ENCODE peak calls at places on chromosomes 16 and 17, in eight cellular contexts. One of them, this sample, is unnamed.

GRCh38 chr17:78951967-78952551 is 26.9 kb upstream of the TIMP2 start:
- DNase-seq in A549: no peak
- DNase-seq in Peyer's patch: no peak
- DNase-seq in cardiac fibroblast: peak; percentile 64
- DNase-seq in ascending aorta: no peak
- DNase-seq in breast epithelium: no peak
- DNase-seq in GM13977: no peak
- DNase-seq in heart right ventricle: no peak
- DNase-seq in this sample: no peak

GRCh38 chr17:60804831-60805230 is 127.2 kb downstream of the BCAS3 start:
- DNase-seq in A549: no peak
- DNase-seq in Peyer's patch: no peak
- DNase-seq in cardiac fibroblast: no peak
- DNase-seq in ascending aorta: no peak
- DNase-seq in breast epithelium: no peak
- DNase-seq in GM13977: no peak
- DNase-seq in heart right ventricle: no peak
- DNase-seq in this sample: no peak

GRCh38 chr17:5391678-5392077 is 27.8 kb downstream of the NUP88 start:
- DNase-seq in A549: no peak
- DNase-seq in Peyer's patch: no peak
- DNase-seq in cardiac fibroblast: no peak
- DNase-seq in ascending aorta: no peak
- DNase-seq in breast epithelium: no peak
- DNase-seq in GM13977: no peak
- DNase-seq in heart right ventricle: no peak
- DNase-seq in this sample: no peak

GRCh38 chr17:6548578-6549330 is 7.6 kb downstream of the PITPNM3 start:
- DNase-seq in A549: no peak
- DNase-seq in Peyer's patch: no peak
- DNase-seq in cardiac fibroblast: no peak
- DNase-seq in ascending aorta: no peak
- DNase-seq in breast epithelium: no peak
- DNase-seq in GM13977: no peak
- DNase-seq in heart right ventricle: no peak
- DNase-seq in this sample: no peak

GRCh38 chr17:58865301-58865700 is 109.6 kb downstream of the PPM1E start:
- DNase-seq in A549: no peak
- DNase-seq in Peyer's patch: no peak
- DNase-seq in cardiac fibroblast: no peak
- DNase-seq in ascending aorta: no peak
- DNase-seq in breast epithelium: no peak
- DNase-seq in GM13977: no peak
- DNase-seq in heart right ventricle: no peak
- DNase-seq in this sample: no peak

GRCh38 chr17:19766421-19767270 is 18.5 kb upstream of the ALDH3A1 start:
- DNase-seq in A549: peak; percentile 77
- DNase-seq in Peyer's patch: peak; percentile 88
- DNase-seq in cardiac fibroblast: peak; percentile 71
- DNase-seq in ascending aorta: no peak
- DNase-seq in breast epithelium: peak; percentile 65
- DNase-seq in GM13977: peak; percentile 84
- DNase-seq in heart right ventricle: peak; percentile 84
- DNase-seq in this sample: peak; percentile 80

GRCh38 chr17:27608330-27609230 is 22.4 kb upstream of the LGALS9 start:
- DNase-seq in A549: no peak
- DNase-seq in Peyer's patch: no peak
- DNase-seq in cardiac fibroblast: no peak
- DNase-seq in ascending aorta: no peak
- DNase-seq in breast epithelium: no peak
- DNase-seq in GM13977: no peak
- DNase-seq in heart right ventricle: no peak
- DNase-seq in this sample: no peak

GRCh38 chr16:14562691-14563491 is 67.2 kb downstream of the PARN start:
- DNase-seq in A549: peak; percentile 73
- DNase-seq in Peyer's patch: peak; percentile 62
- DNase-seq in cardiac fibroblast: peak; percentile 56
- DNase-seq in ascending aorta: no peak
- DNase-seq in breast epithelium: no peak
- DNase-seq in GM13977: no peak
- DNase-seq in heart right ventricle: no peak
- DNase-seq in this sample: peak; percentile 19

GRCh38 chr17:1010586-1010985 is 13.7 kb downstream of the TIMM22 start:
- DNase-seq in A549: no peak
- DNase-seq in Peyer's patch: no peak
- DNase-seq in cardiac fibroblast: no peak
- DNase-seq in ascending aorta: no peak
- DNase-seq in breast epithelium: no peak
- DNase-seq in GM13977: no peak
- DNase-seq in heart right ventricle: no peak
- DNase-seq in this sample: no peak

GRCh38 chr16:57422026-57422944 is 17.7 kb downstream of the CCL17 start:
- DNase-seq in A549: peak; percentile 72
- DNase-seq in Peyer's patch: no peak
- DNase-seq in cardiac fibroblast: peak; percentile 79
- DNase-seq in ascending aorta: no peak
- DNase-seq in breast epithelium: no peak
- DNase-seq in GM13977: no peak
- DNase-seq in heart right ventricle: no peak
- DNase-seq in this sample: peak; percentile 79

GRCh38 chr16:57263585-57264351 is 18.7 kb downstream of the ARL2BP start:
- DNase-seq in A549: no peak
- DNase-seq in Peyer's patch: peak; percentile 37
- DNase-seq in cardiac fibroblast: no peak
- DNase-seq in ascending aorta: no peak
- DNase-seq in breast epithelium: no peak
- DNase-seq in GM13977: no peak
- DNase-seq in heart right ventricle: no peak
- DNase-seq in this sample: no peak

GRCh38 chr16:3861808-3862451 is 18.6 kb downstream of the CREBBP start:
- DNase-seq in A549: no peak
- DNase-seq in Peyer's patch: no peak
- DNase-seq in cardiac fibroblast: peak; percentile 28
- DNase-seq in ascending aorta: no peak
- DNase-seq in breast epithelium: no peak
- DNase-seq in GM13977: no peak
- DNase-seq in heart right ventricle: no peak
- DNase-seq in this sample: no peak

GRCh38 chr17:10251212-10251948 is 53.0 kb upstream of the GAS7 start:
- DNase-seq in A549: no peak
- DNase-seq in Peyer's patch: no peak
- DNase-seq in cardiac fibroblast: no peak
- DNase-seq in ascending aorta: no peak
- DNase-seq in breast epithelium: no peak
- DNase-seq in GM13977: peak; percentile 44
- DNase-seq in heart right ventricle: no peak
- DNase-seq in this sample: no peak

GRCh38 chr16:50430076-50430475 is 61.3 kb upstream of the BRD7 start:
- DNase-seq in A549: no peak
- DNase-seq in Peyer's patch: no peak
- DNase-seq in cardiac fibroblast: no peak
- DNase-seq in ascending aorta: no peak
- DNase-seq in breast epithelium: no peak
- DNase-seq in GM13977: no peak
- DNase-seq in heart right ventricle: no peak
- DNase-seq in this sample: no peak

GRCh38 chr17:45195424-45195823 is 26.3 kb upstream of the FMNL1 start:
- DNase-seq in A549: no peak
- DNase-seq in Peyer's patch: no peak
- DNase-seq in cardiac fibroblast: no peak
- DNase-seq in ascending aorta: no peak
- DNase-seq in breast epithelium: no peak
- DNase-seq in GM13977: no peak
- DNase-seq in heart right ventricle: no peak
- DNase-seq in this sample: no peak

GRCh38 chr17:1203111-1203966 is 23.6 kb upstream of the ABR start:
- DNase-seq in A549: peak; percentile 79
- DNase-seq in Peyer's patch: peak; percentile 78
- DNase-seq in cardiac fibroblast: peak; percentile 67
- DNase-seq in ascending aorta: no peak
- DNase-seq in breast epithelium: peak; percentile 48
- DNase-seq in GM13977: peak; percentile 83
- DNase-seq in heart right ventricle: peak; percentile 76
- DNase-seq in this sample: no peak

GRCh38 chr16:69820926-69821541 is 58.9 kb downstream of the WWP2 start:
- DNase-seq in A549: no peak
- DNase-seq in Peyer's patch: no peak
- DNase-seq in cardiac fibroblast: peak; percentile 40
- DNase-seq in ascending aorta: no peak
- DNase-seq in breast epithelium: no peak
- DNase-seq in GM13977: no peak
- DNase-seq in heart right ventricle: no peak
- DNase-seq in this sample: no peak

DNA sequence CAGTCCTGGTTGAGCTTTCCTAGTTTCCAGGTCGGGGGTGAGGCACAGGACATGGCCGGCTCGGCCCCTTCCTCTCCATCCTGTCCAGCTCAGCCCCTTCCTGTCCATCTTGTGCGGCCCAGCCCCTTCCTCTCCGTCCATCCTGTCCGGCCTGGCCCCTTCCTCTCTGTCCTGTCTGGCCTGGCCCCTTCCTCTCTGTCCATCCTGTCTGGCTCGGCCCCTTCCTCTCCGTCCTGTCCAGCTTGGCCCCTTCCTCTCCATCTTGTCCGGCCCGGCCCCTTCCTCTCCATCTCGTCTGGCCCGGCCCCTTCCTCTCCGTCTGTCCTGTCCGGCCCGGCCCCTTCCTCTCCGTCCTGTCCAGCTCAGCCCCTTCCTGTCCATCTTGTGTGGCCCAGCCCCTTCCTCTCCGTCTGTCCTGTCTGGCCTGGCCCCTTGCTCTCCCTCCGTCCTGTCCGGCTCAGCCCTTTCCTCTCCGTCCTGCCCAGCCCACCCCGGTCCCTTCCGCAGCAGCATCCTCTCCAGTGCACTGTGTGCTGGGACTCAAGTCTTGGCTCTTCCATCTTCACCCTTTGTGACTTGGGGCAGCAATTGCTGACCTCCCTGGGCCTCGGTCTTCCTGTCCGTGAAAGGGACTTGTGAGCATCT is 5.5 kb upstream of the ZNF750 start:
- DNase-seq in A549: no peak
- DNase-seq in Peyer's patch: no peak
- DNase-seq in cardiac fibroblast: peak; percentile 54
- DNase-seq in ascending aorta: no peak
- DNase-seq in breast epithelium: no peak
- DNase-seq in GM13977: no peak
- DNase-seq in heart right ventricle: peak; percentile 75
- DNase-seq in this sample: no peak
- TF ChIP-seq CTCF in A549: no peak
- TF ChIP-seq CTCF in Peyer's patch: no peak
- TF ChIP-seq CTCF in cardiac fibroblast: no peak
- TF ChIP-seq CTCF in ascending aorta: no peak
- TF ChIP-seq CTCF in breast epithelium: no peak
- TF ChIP-seq CTCF in GM13977: no peak
- TF ChIP-seq CTCF in heart right ventricle: no peak
- TF ChIP-seq CTCF in this sample: no peak

GRCh38 chr17:11485336-11485735 is 112.9 kb upstream of the DNAH9 start:
- DNase-seq in A549: no peak
- DNase-seq in Peyer's patch: no peak
- DNase-seq in cardiac fibroblast: no peak
- DNase-seq in ascending aorta: no peak
- DNase-seq in breast epithelium: no peak
- DNase-seq in GM13977: no peak
- DNase-seq in heart right ventricle: no peak
- DNase-seq in this sample: no peak
- TF ChIP-seq CTCF in A549: no peak
- TF ChIP-seq CTCF in Peyer's patch: no peak
- TF ChIP-seq CTCF in cardiac fibroblast: no peak
- TF ChIP-seq CTCF in ascending aorta: no peak
- TF ChIP-seq CTCF in breast epithelium: no peak
- TF ChIP-seq CTCF in GM13977: no peak
- TF ChIP-seq CTCF in heart right ventricle: no peak
- TF ChIP-seq CTCF in this sample: no peak

GRCh38 chr16:85632709-85633437 is 19.8 kb downstream of the GSE1 start:
- DNase-seq in A549: no peak
- DNase-seq in Peyer's patch: no peak
- DNase-seq in cardiac fibroblast: no peak
- DNase-seq in ascending aorta: no peak
- DNase-seq in breast epithelium: no peak
- DNase-seq in GM13977: no peak
- DNase-seq in heart right ventricle: no peak
- DNase-seq in this sample: no peak

GRCh38 chr16:85633888-85634287 is 20.8 kb downstream of the GSE1 start:
- DNase-seq in A549: no peak
- DNase-seq in Peyer's patch: no peak
- DNase-seq in cardiac fibroblast: no peak
- DNase-seq in ascending aorta: no peak
- DNase-seq in breast epithelium: no peak
- DNase-seq in GM13977: no peak
- DNase-seq in heart right ventricle: no peak
- DNase-seq in this sample: no peak

GRCh38 chr16:85631230-85631629 is 18.1 kb downstream of the GSE1 start:
- DNase-seq in A549: no peak
- DNase-seq in Peyer's patch: no peak
- DNase-seq in cardiac fibroblast: no peak
- DNase-seq in ascending aorta: no peak
- DNase-seq in breast epithelium: no peak
- DNase-seq in GM13977: no peak
- DNase-seq in heart right ventricle: no peak
- DNase-seq in this sample: no peak

GRCh38 chr16:85633438-85633743 is 20.3 kb downstream of the GSE1 start:
- DNase-seq in A549: no peak
- DNase-seq in Peyer's patch: no peak
- DNase-seq in cardiac fibroblast: no peak
- DNase-seq in ascending aorta: no peak
- DNase-seq in breast epithelium: no peak
- DNase-seq in GM13977: no peak
- DNase-seq in heart right ventricle: no peak
- DNase-seq in this sample: no peak

DNA sequence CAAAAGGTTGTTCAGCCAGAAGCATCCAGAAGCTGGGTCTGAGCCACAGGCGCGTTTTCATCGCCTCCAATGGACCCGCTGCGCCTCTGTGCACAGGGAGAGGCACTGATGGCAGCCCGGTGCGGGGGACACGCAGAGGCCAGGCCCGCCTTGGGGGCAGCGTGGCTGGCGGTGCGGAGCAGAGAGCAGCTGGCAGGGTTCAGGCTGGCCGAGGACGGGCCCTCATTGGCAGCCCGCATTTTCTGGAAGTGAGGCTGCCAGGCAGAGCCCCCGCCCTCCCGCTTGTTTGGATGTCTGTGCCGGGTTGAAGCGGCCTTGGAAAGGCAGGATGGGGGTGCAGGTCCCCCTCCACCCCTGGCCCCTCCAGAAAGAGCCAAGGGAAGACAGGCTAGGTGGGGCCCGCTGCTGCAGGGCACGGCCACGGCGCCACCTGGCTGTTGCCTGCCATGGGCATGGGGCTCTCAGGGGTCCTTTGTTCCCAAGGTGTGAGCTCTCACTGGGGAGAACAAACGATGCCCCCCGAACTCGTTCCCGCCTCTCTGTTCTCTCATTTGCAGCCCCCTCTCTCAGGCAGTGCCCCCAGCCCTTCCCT is 18.8 kb downstream of the GSE1 start:
- DNase-seq in A549: no peak
- DNase-seq in Peyer's patch: no peak
- DNase-seq in cardiac fibroblast: no peak
- DNase-seq in ascending aorta: no peak
- DNase-seq in breast epithelium: no peak
- DNase-seq in GM13977: no peak
- DNase-seq in heart right ventricle: no peak
- DNase-seq in this sample: no peak
- TF ChIP-seq CTCF in A549: peak; percentile 17
- TF ChIP-seq CTCF in Peyer's patch: no peak
- TF ChIP-seq CTCF in cardiac fibroblast: no peak
- TF ChIP-seq CTCF in ascending aorta: no peak
- TF ChIP-seq CTCF in breast epithelium: no peak
- TF ChIP-seq CTCF in GM13977: peak; percentile 11
- TF ChIP-seq CTCF in heart right ventricle: no peak
- TF ChIP-seq CTCF in this sample: peak; percentile 26

GRCh38 chr16:89374393-89374948 is 115.9 kb downstream of the ANKRD11 start:
- DNase-seq in A549: peak; percentile 31
- DNase-seq in Peyer's patch: no peak
- DNase-seq in cardiac fibroblast: no peak
- DNase-seq in ascending aorta: no peak
- DNase-seq in breast epithelium: no peak
- DNase-seq in GM13977: no peak
- DNase-seq in heart right ventricle: no peak
- DNase-seq in this sample: no peak
- TF ChIP-seq CTCF in A549: no peak
- TF ChIP-seq CTCF in Peyer's patch: no peak
- TF ChIP-seq CTCF in cardiac fibroblast: peak; percentile 14
- TF ChIP-seq CTCF in ascending aorta: no peak
- TF ChIP-seq CTCF in breast epithelium: no peak
- TF ChIP-seq CTCF in GM13977: no peak
- TF ChIP-seq CTCF in heart right ventricle: peak; percentile 31
- TF ChIP-seq CTCF in this sample: no peak